ENCODE peak calls at places on chromosomes 3 and 15, in four cellular contexts. One of them, this sample, is unnamed.

GRCh38 chr3:161395115-161395514 is 23.8 kb upstream of the SPTSSB start:
- DNase-seq in GM12878: no peak
- DNase-seq in SK-N-SH: no peak
- DNase-seq in HepG2: no peak
- DNase-seq in this sample: no peak

GRCh38 chr3:62261800-62262199 is 111.5 kb downstream of the FEZF2 start:
- DNase-seq in GM12878: no peak
- DNase-seq in SK-N-SH: no peak
- DNase-seq in HepG2: no peak
- DNase-seq in this sample: no peak

GRCh38 chr3:105806361-105806760 is 62.5 kb downstream of the CBLB start:
- DNase-seq in HepG2: peak
- DNase-seq in GM12878: no peak
- DNase-seq in SK-N-SH: no peak
- DNase-seq in this sample: no peak

GRCh38 chr3:10392244-10392643 is 71.3 kb upstream of the SEC13 start:
- DNase-seq in SK-N-SH: no peak
- DNase-seq in HepG2: no peak
- DNase-seq in GM12878: no peak
- DNase-seq in this sample: no peak

GRCh38 chr3:175149675-175150074 is 290.5 kb downstream of the NAALADL2 start:
- DNase-seq in HepG2: peak
- DNase-seq in GM12878: peak
- DNase-seq in SK-N-SH: no peak
- DNase-seq in this sample: no peak

GRCh38 chr15:54502416-54503075 is 524.3 kb downstream of the UNC13C start:
- DNase-seq in GM12878: no peak
- DNase-seq in HepG2: no peak
- DNase-seq in SK-N-SH: no peak
- DNase-seq in this sample: no peak

GRCh38 chr3:188434594-188434993 is 280.6 kb downstream of the LPP start:
- DNase-seq in SK-N-SH: no peak
- DNase-seq in GM12878: no peak
- DNase-seq in HepG2: no peak
- DNase-seq in this sample: no peak

GRCh38 chr3:126932188-126932931 is 50.6 kb upstream of the PLXNA1 start:
- DNase-seq in SK-N-SH: no peak
- DNase-seq in GM12878: no peak
- DNase-seq in HepG2: no peak
- DNase-seq in this sample: no peak

GRCh38 chr3:155555479-155556065 is 189.3 kb downstream of the PLCH1 start:
- DNase-seq in SK-N-SH: no peak
- DNase-seq in HepG2: no peak
- DNase-seq in GM12878: no peak
- DNase-seq in this sample: no peak

GRCh38 chr15:51828621-51829359 is 663 bp upstream of the TMOD3 start:
- DNase-seq in GM12878: no peak
- DNase-seq in HepG2: no peak
- DNase-seq in SK-N-SH: no peak
- DNase-seq in this sample: no peak

GRCh38 chr3:113531826-113532697 is at the start of gene SIDT1:
- DNase-seq in SK-N-SH: peak
- DNase-seq in HepG2: no peak
- DNase-seq in GM12878: peak
- DNase-seq in this sample: no peak

GRCh38 chr15:91968610-91969009 is 115.1 kb downstream of the SLCO3A1 start:
- DNase-seq in SK-N-SH: no peak
- DNase-seq in HepG2: no peak
- DNase-seq in GM12878: no peak
- DNase-seq in this sample: no peak

GRCh38 chr15:68833734-68834334 is 13.1 kb upstream of the ANP32A start:
- DNase-seq in GM12878: no peak
- DNase-seq in SK-N-SH: peak
- DNase-seq in HepG2: no peak
- DNase-seq in this sample: no peak

GRCh38 chr3:40254491-40254890 is 55.0 kb upstream of the EIF1B start:
- DNase-seq in GM12878: no peak
- DNase-seq in HepG2: no peak
- DNase-seq in SK-N-SH: no peak
- DNase-seq in this sample: no peak

GRCh38 chr15:80789836-80790235 is 10.7 kb downstream of the CEMIP start:
- DNase-seq in SK-N-SH: no peak
- DNase-seq in GM12878: no peak
- DNase-seq in HepG2: no peak
- DNase-seq in this sample: no peak

GRCh38 chr3:48215019-48215418 is 8.3 kb upstream of the CAMP start:
- DNase-seq in SK-N-SH: no peak
- DNase-seq in GM12878: no peak
- DNase-seq in HepG2: no peak
- DNase-seq in this sample: no peak

GRCh38 chr3:23797490-23797889 is 8.3 kb upstream of the UBE2E1 start:
- DNase-seq in GM12878: peak
- DNase-seq in HepG2: no peak
- DNase-seq in SK-N-SH: no peak
- DNase-seq in this sample: no peak

GRCh38 chr3:170644711-170645110 is 58.8 kb upstream of the SLC7A14 start:
- DNase-seq in HepG2: no peak
- DNase-seq in SK-N-SH: peak
- DNase-seq in GM12878: no peak
- DNase-seq in this sample: no peak

GRCh38 chr3:39181408-39182335 is 10.7 kb downstream of the XIRP1 start:
- DNase-seq in SK-N-SH: no peak
- DNase-seq in GM12878: no peak
- DNase-seq in HepG2: no peak
- DNase-seq in this sample: no peak

GRCh38 chr3:128313936-128314335 is 152.8 kb downstream of the DNAJB8 start:
- DNase-seq in HepG2: no peak
- DNase-seq in SK-N-SH: no peak
- DNase-seq in GM12878: no peak
- DNase-seq in this sample: no peak

GRCh38 chr3:127697531-127698240 is 24.9 kb downstream of the ABTB1 start:
- DNase-seq in GM12878: peak
- DNase-seq in SK-N-SH: peak
- DNase-seq in HepG2: peak
- DNase-seq in this sample: peak

GRCh38 chr15:99454941-99455795 is 110.6 kb upstream of the MEF2A start:
- DNase-seq in HepG2: peak
- DNase-seq in SK-N-SH: no peak
- DNase-seq in GM12878: no peak
- DNase-seq in this sample: no peak

GRCh38 chr15:70484993-70485392 is 278.4 kb downstream of the UACA start:
- DNase-seq in GM12878: no peak
- DNase-seq in HepG2: no peak
- DNase-seq in SK-N-SH: no peak
- DNase-seq in this sample: no peak

GRCh38 chr3:291028-291427 is 94.5 kb downstream of the CHL1 start:
- DNase-seq in SK-N-SH: no peak
- DNase-seq in GM12878: no peak
- DNase-seq in HepG2: no peak
- DNase-seq in this sample: no peak

GRCh38 chr15:33201376-33202189 is 7.1 kb upstream of the FMN1 start:
- DNase-seq in HepG2: peak
- DNase-seq in SK-N-SH: peak
- DNase-seq in GM12878: peak
- DNase-seq in this sample: peak

GRCh38 chr3:130044370-130044769 is 37.3 kb upstream of the ALG1L2 start:
- DNase-seq in GM12878: no peak
- DNase-seq in SK-N-SH: no peak
- DNase-seq in HepG2: no peak
- DNase-seq in this sample: no peak

GRCh38 chr3:32406481-32407408 is 15.1 kb downstream of the CMTM7 start:
- DNase-seq in GM12878: no peak
- DNase-seq in SK-N-SH: no peak
- DNase-seq in HepG2: no peak
- DNase-seq in this sample: no peak

GRCh38 chr15:50134524-50135024 is 15.5 kb upstream of the ATP8B4 start:
- DNase-seq in HepG2: no peak
- DNase-seq in SK-N-SH: no peak
- DNase-seq in GM12878: no peak
- DNase-seq in this sample: no peak

GRCh38 chr3:52851348-52851747 is 16.5 kb upstream of the MUSTN1 start:
- DNase-seq in HepG2: peak
- DNase-seq in SK-N-SH: peak
- DNase-seq in GM12878: no peak
- DNase-seq in this sample: peak

GRCh38 chr15:79901958-79902357 is 5.1 kb upstream of the MTHFS start:
- DNase-seq in HepG2: no peak
- DNase-seq in GM12878: peak
- DNase-seq in SK-N-SH: no peak
- DNase-seq in this sample: no peak

GRCh38 chr15:57496946-57497944 is 94.5 kb upstream of the MYZAP start:
- DNase-seq in SK-N-SH: no peak
- DNase-seq in HepG2: peak
- DNase-seq in GM12878: no peak
- DNase-seq in this sample: no peak

GRCh38 chr3:143329567-143330164 is 210.1 kb downstream of the CHST2 start:
- DNase-seq in GM12878: no peak
- DNase-seq in HepG2: peak
- DNase-seq in SK-N-SH: peak
- DNase-seq in this sample: no peak

GRCh38 chr3:187002915-187003314 is 72.6 kb downstream of the ST6GAL1 start:
- DNase-seq in SK-N-SH: no peak
- DNase-seq in GM12878: no peak
- DNase-seq in HepG2: no peak
- DNase-seq in this sample: no peak

GRCh38 chr15:55673287-55673686 is 69.7 kb downstream of the PRTG start:
- DNase-seq in SK-N-SH: no peak
- DNase-seq in HepG2: no peak
- DNase-seq in GM12878: no peak
- DNase-seq in this sample: no peak

GRCh38 chr3:41462103-41462691 is 262.9 kb downstream of the CTNNB1 start:
- DNase-seq in HepG2: no peak
- DNase-seq in GM12878: no peak
- DNase-seq in SK-N-SH: no peak
- DNase-seq in this sample: no peak

GRCh38 chr3:125358923-125359322 is 16.2 kb downstream of the ZNF148 start:
- DNase-seq in GM12878: no peak
- DNase-seq in HepG2: no peak
- DNase-seq in SK-N-SH: peak
- DNase-seq in this sample: no peak

GRCh38 chr3:125357837-125358236 is 17.3 kb downstream of the ZNF148 start:
- DNase-seq in HepG2: no peak
- DNase-seq in GM12878: no peak
- DNase-seq in SK-N-SH: no peak
- DNase-seq in this sample: no peak

GRCh38 chr3:125359700-125360099 is 15.4 kb downstream of the ZNF148 start:
- DNase-seq in SK-N-SH: peak
- DNase-seq in GM12878: no peak
- DNase-seq in HepG2: no peak
- DNase-seq in this sample: no peak

GRCh38 chr3:125356140-125357026 is 18.7 kb downstream of the ZNF148 start:
- DNase-seq in SK-N-SH: no peak
- DNase-seq in HepG2: no peak
- DNase-seq in GM12878: no peak
- DNase-seq in this sample: no peak

GRCh38 chr3:125357032-125357658 is 18.0 kb downstream of the ZNF148 start:
- DNase-seq in GM12878: no peak
- DNase-seq in SK-N-SH: peak
- DNase-seq in HepG2: peak
- DNase-seq in this sample: no peak
- TF ChIP-seq JUND in GM12878: no peak
- TF ChIP-seq JUND in SK-N-SH: no peak
- TF ChIP-seq JUND in HepG2: no peak
- TF ChIP-seq JUND in this sample: no peak

DNA sequence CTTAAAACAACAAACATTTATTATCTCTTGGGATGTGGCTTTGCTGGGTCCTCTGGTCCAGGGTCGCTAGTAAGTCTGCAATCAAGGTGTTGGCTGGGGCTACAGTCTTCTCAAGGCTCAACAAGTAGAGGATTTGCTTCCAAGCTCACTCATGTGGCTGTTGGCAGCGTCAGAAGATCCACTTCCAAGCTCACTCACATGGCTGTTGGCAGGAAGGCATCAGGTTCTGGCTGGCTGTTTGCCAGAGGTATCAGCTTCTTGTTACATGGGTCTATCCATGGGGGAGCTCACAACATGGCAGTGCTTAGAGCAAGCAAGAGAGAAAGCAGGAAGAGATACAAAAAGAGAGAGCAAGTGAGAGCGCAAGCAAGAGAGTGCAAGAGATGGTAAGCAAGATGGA is 15.0 kb upstream of the BNC1 start:
- DNase-seq in GM12878: no peak
- DNase-seq in HepG2: no peak
- DNase-seq in SK-N-SH: no peak
- DNase-seq in this sample: no peak
- TF ChIP-seq SIN3A in GM12878: no peak
- TF ChIP-seq SIN3A in HepG2: no peak
- TF ChIP-seq SIN3A in SK-N-SH: no peak
- TF ChIP-seq SIN3A in this sample: no peak

GRCh38 chr3:146117406-146118285 is 43.3 kb downstream of the PLOD2 start:
- DNase-seq in SK-N-SH: no peak
- DNase-seq in HepG2: no peak
- DNase-seq in GM12878: no peak
- DNase-seq in this sample: no peak
- TF ChIP-seq JUND in SK-N-SH: no peak
- TF ChIP-seq JUND in HepG2: no peak
- TF ChIP-seq JUND in GM12878: no peak
- TF ChIP-seq JUND in this sample: no peak

GRCh38 chr15:90915216-90915807 is 12.2 kb downstream of the MAN2A2 start:
- DNase-seq in HepG2: no peak
- DNase-seq in SK-N-SH: no peak
- DNase-seq in GM12878: no peak
- DNase-seq in this sample: no peak
- TF ChIP-seq SIN3A in HepG2: no peak
- TF ChIP-seq SIN3A in SK-N-SH: no peak
- TF ChIP-seq SIN3A in GM12878: no peak
- TF ChIP-seq SIN3A in this sample: no peak

DNA sequence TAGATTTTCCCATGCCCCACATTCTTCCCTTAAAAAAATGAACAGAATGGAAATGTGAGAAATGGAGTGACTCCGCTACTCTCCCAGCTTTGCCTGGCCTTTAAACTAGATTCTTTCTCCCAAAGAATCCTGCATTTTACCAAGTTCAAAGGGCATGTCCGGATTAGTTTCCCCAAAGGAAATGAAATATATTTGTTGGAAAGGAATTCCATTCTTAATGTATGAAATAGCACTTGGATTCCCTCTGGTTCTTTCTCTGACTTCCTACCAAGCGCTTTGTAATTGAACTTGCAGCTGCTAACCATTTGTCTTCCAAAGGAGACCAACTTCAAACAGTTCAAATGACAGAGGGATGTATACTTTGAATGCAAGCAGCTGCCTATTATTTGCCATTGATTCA is 18.9 kb downstream of the MAP2K1 start:
- DNase-seq in HepG2: no peak
- DNase-seq in GM12878: no peak
- DNase-seq in SK-N-SH: no peak
- DNase-seq in this sample: no peak
- TF ChIP-seq JUND in HepG2: no peak
- TF ChIP-seq JUND in GM12878: no peak
- TF ChIP-seq JUND in SK-N-SH: no peak
- TF ChIP-seq JUND in this sample: no peak

GRCh38 chr3:138084196-138084595 is 31.2 kb downstream of the DZIP1L start:
- DNase-seq in GM12878: no peak
- DNase-seq in HepG2: no peak
- DNase-seq in SK-N-SH: no peak
- DNase-seq in this sample: no peak
- TF ChIP-seq SIN3A in GM12878: no peak
- TF ChIP-seq SIN3A in HepG2: no peak
- TF ChIP-seq SIN3A in SK-N-SH: no peak
- TF ChIP-seq SIN3A in this sample: no peak